ENCODE peak calls at places on chromosomes 11 and 22, in eight cellular contexts. K is kidney, U is right lobe of liver, C is tibial nerve, T is adrenal gland, L is fibroblast of lung, I is cardiac fibroblast, V is neural crest cell. Q is an unnamed sample.

GRCh38 chr11:72231396-72232259 is 7.1 kb downstream of the INPPL1 start:
- DNase-seq in K (no peak), U (no peak), C (no peak), T (no peak), L (no peak), I (no peak), V (no peak), Q (no peak)

GRCh38 chr11:74926304-74927030 is 22.4 kb downstream of the XRRA1 start:
- DNase-seq in K (no peak), U (no peak), C (no peak), T (no peak), L (peak), I (peak), V (no peak), Q (no peak)

GRCh38 chr22:25495286-25495685 is 69.2 kb upstream of the GRK3 start:
- DNase-seq in K (no peak), U (peak), C (no peak), T (no peak), L (no peak), I (peak), V (no peak), Q (no peak)

GRCh38 chr11:1382831-1383607 is 6.7 kb upstream of the BRSK2 start:
- DNase-seq in K (peak), U (peak), C (peak), T (peak), L (peak), I (peak), V (peak), Q (peak)

GRCh38 chr11:44823006-44823405 is 96.2 kb downstream of the TSPAN18 start:
- DNase-seq in K (no peak), U (no peak), C (no peak), T (no peak), L (no peak), I (peak), V (no peak), Q (peak)

GRCh38 chr22:42202669-42203068 is 67.8 kb downstream of the TCF20 start:
- DNase-seq in K (no peak), U (no peak), C (no peak), T (peak), L (peak), I (peak), V (no peak), Q (no peak)

GRCh38 chr11:76123243-76123642 is 83.1 kb downstream of the WNT11 start:
- DNase-seq in K (no peak), U (no peak), C (no peak), T (no peak), L (no peak), I (no peak), V (no peak), Q (no peak)

GRCh38 chr22:31618057-31618456 is 44.0 kb downstream of the PISD start:
- DNase-seq in K (no peak), U (no peak), C (no peak), T (no peak), L (no peak), I (no peak), V (no peak), Q (no peak)

GRCh38 chr11:124748100-124748418 is 4.0 kb downstream of the VSIG2 start:
- DNase-seq in K (no peak), U (no peak), C (no peak), T (no peak), L (no peak), I (no peak), V (no peak), Q (no peak)

GRCh38 chr22:40376149-40376548 is 5.8 kb downstream of the SGSM3 start:
- DNase-seq in K (no peak), U (no peak), C (no peak), T (no peak), L (no peak), I (no peak), V (no peak), Q (no peak)

GRCh38 chr11:61654397-61654829 is 25.8 kb upstream of the DAGLA start:
- DNase-seq in K (peak), U (no peak), C (peak), T (peak), L (no peak), I (no peak), V (no peak), Q (peak)

GRCh38 chr11:6357222-6357621 is 33.1 kb upstream of the SMPD1 start:
- DNase-seq in K (no peak), U (no peak), C (no peak), T (peak), L (peak), I (peak), V (no peak), Q (no peak)

GRCh38 chr11:100434821-100435641 is 252.1 kb upstream of the ARHGAP42 start:
- DNase-seq in K (no peak), U (no peak), C (no peak), T (no peak), L (no peak), I (no peak), V (peak), Q (no peak)

GRCh38 chr11:62632492-62632891 is 10.7 kb upstream of the B3GAT3 start:
- DNase-seq in K (no peak), U (no peak), C (no peak), T (peak), L (no peak), I (no peak), V (no peak), Q (no peak)

GRCh38 chr11:114057147-114057546 is 2.4 kb upstream of the ZBTB16 start:
- DNase-seq in K (no peak), U (no peak), C (no peak), T (peak), L (no peak), I (no peak), V (no peak), Q (no peak)

GRCh38 chr11:58685973-58686720 is 45.6 kb downstream of the GLYAT start:
- DNase-seq in K (no peak), U (no peak), C (no peak), T (no peak), L (no peak), I (no peak), V (no peak), Q (no peak)

GRCh38 chr11:29184939-29185890 is 831.6 kb downstream of the KCNA4 start:
- DNase-seq in K (no peak), U (no peak), C (no peak), T (no peak), L (peak), I (peak), V (no peak), Q (no peak)

GRCh38 chr11:73498343-73498742 is 99.6 kb downstream of the FAM168A start:
- DNase-seq in K (no peak), U (no peak), C (no peak), T (no peak), L (no peak), I (no peak), V (no peak), Q (no peak)

GRCh38 chr11:86592659-86593451 is 79.6 kb downstream of the ME3 start:
- DNase-seq in K (no peak), U (no peak), C (no peak), T (peak), L (peak), I (peak), V (no peak), Q (no peak)

GRCh38 chr11:26319906-26320305 is 12.0 kb upstream of the ANO3 start:
- DNase-seq in K (no peak), U (no peak), C (no peak), T (no peak), L (peak), I (peak), V (no peak), Q (no peak)

GRCh38 chr22:49454726-49455125 is 372.9 kb downstream of the BRD1 start:
- DNase-seq in K (no peak), U (no peak), C (no peak), T (no peak), L (no peak), I (no peak), V (no peak), Q (no peak)
- TF ChIP-seq CTCF in K (no peak), U (no peak), C (no peak), T (no peak), L (no peak), I (no peak), V (no peak), Q (no peak)

GRCh38 chr11:115761817-115762216 is 257.6 kb upstream of the CADM1 start:
- DNase-seq in K (no peak), U (no peak), C (no peak), T (no peak), L (no peak), I (no peak), V (no peak), Q (no peak)
- TF ChIP-seq CTCF in K (no peak), U (no peak), C (no peak), T (no peak), L (no peak), I (no peak), V (no peak), Q (no peak)

GRCh38 chr11:64239662-64240466 is 1.0 kb upstream of the FKBP2 start:
- DNase-seq in K (no peak), U (no peak), C (no peak), T (peak), L (no peak), I (no peak), V (no peak), Q (no peak)

GRCh38 chr11:64240467-64241174 is at the start of gene FKBP2:
- DNase-seq in K (peak), U (peak), C (peak), T (peak), L (peak), I (peak), V (peak), Q (peak)

GRCh38 chr11:64241175-64241429 is 207 bp downstream of the FKBP2 start:
- DNase-seq in K (no peak), U (no peak), C (no peak), T (no peak), L (no peak), I (peak), V (no peak), Q (no peak)

GRCh38 chr11:64242920-64243854 is 2.3 kb downstream of the FKBP2 start:
- DNase-seq in K (no peak), U (no peak), C (no peak), T (no peak), L (no peak), I (no peak), V (no peak), Q (no peak)

GRCh38 chr11:64241430-64242153 is 697 bp downstream of the FKBP2 start:
- DNase-seq in K (peak), U (peak), C (peak), T (peak), L (peak), I (peak), V (peak), Q (peak)
- TF ChIP-seq CTCF in K (peak), U (no peak), C (no peak), T (no peak), L (no peak), I (no peak), V (no peak), Q (peak)

DNA sequence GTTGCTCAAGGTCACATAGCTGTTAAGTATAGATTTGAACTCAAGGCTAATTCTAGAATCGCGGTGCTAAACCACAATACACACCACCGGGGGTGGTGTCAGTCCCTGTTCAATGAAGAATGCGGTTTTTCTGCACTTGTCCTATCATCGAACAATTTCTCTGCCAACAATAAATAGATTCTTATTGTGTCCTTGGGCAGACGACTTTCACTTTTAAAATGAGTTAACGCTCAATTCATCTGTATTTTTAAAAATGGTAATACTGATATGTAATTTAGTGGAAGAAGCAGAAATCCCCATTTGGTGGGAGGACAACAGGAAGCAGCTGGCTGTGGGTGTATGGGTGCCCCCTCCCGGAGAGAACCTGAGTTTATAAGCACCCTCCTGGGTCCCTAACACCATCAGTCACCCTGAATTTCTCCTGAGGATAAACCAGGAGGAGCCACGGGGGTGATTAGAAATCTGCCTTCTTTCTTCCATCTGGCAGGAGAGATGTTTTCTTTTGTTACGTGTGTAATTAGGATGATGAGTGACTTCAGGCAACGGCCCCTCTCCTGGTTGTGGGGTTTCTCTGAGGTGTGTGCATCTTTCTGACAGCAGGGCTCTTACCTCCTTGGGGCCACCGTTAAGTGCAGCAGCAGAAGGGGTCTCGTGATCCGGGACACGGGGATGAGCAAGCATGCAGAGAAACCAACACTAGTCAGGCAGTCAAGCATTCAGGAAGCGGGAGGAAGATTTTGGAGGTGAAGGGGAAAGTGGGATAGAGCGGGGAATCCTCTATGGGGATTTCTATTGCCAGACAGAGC is 87.7 kb downstream of the GRAMD1B start:
- DNase-seq in K (no peak), U (no peak), C (no peak), T (no peak), L (no peak), I (no peak), V (no peak), Q (no peak)
- TF ChIP-seq CTCF in K (no peak), U (no peak), C (no peak), T (no peak), L (no peak), I (no peak), V (no peak), Q (no peak)

GRCh38 chr11:32892355-32893090 is at the start of gene QSER1:
- DNase-seq in K (peak), U (peak), C (peak), T (peak), L (peak), I (peak), V (peak), Q (peak)

GRCh38 chr11:32891657-32892354 is 805 bp upstream of the QSER1 start:
- DNase-seq in K (no peak), U (no peak), C (no peak), T (no peak), L (peak), I (no peak), V (no peak), Q (no peak)

GRCh38 chr11:32888805-32889204 is 3.8 kb upstream of the QSER1 start:
- DNase-seq in K (no peak), U (no peak), C (no peak), T (no peak), L (peak), I (peak), V (no peak), Q (no peak)

GRCh38 chr11:32893091-32893946 is 708 bp downstream of the QSER1 start:
- DNase-seq in K (peak), U (peak), C (peak), T (peak), L (peak), I (peak), V (peak), Q (peak)

DNA sequence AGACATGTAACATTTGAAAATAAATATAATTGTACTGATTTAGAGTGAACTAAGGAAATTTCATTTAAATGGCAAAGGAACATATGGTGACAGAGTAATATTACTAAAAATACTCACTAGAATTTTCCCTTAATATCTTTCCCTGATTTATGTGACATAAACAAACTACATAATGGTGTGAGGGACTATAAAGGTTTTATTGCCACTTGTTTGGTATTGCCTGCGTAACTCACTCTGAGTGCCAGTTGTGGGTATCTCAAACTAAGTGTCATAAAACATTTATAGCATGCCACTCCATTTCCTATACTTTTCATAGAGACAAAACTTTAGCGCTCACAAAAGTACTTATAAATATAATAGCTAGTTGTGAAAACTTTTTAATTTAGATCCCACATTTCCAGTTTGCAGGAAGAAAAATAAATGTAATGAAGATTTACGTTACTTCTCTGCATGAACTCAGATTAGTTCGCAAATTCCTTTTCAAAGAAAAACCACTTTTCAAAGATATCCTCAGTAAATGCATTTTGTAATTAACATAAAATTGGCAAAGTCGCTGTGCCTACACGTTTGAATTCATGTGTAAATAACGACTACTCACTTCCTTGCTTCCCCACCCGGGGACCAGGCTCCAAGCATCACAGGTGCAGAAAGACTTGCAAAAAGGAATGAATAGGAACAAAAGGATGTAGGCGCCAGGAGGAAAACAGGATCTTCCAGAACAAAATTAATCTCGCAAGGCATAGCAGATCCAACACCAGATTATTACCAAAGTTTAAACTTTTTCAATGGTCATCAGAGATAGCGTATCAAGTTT is 1.6 kb upstream of the QSER1 start:
- DNase-seq in K (no peak), U (no peak), C (no peak), T (no peak), L (no peak), I (no peak), V (no peak), Q (no peak)
- TF ChIP-seq CTCF in K (no peak), U (no peak), C (no peak), T (no peak), L (no peak), I (no peak), V (no peak), Q (no peak)

Q was measured in spleen.